ENCODE peak calls at places on chromosomes 13 and 19, in ten cellular contexts. One of them, this sample, is unnamed.

GRCh38 chr19:22622901-22623840 is 11.0 kb upstream of the ZNF492 start:
- DNase-seq in Peyer's patch: no peak
- DNase-seq in CD4-positive, alpha-beta T cell: no peak
- DNase-seq in HCT116: no peak
- DNase-seq in CD4-positive, CD25-positive, alpha-beta regulatory T cell: no peak
- DNase-seq in left lung: no peak
- DNase-seq in CD8-positive, alpha-beta memory T cell: no peak
- DNase-seq in uterus: peak; percentile 44
- DNase-seq in vagina: no peak
- DNase-seq in aorta: peak; percentile 62
- DNase-seq in this sample: peak; percentile 13

GRCh38 chr19:3075605-3076431 is 13.5 kb upstream of the TLE5 start:
- DNase-seq in CD4-positive, alpha-beta T cell: peak; percentile 78
- DNase-seq in vagina: no peak
- DNase-seq in CD4-positive, CD25-positive, alpha-beta regulatory T cell: peak; percentile 73
- DNase-seq in aorta: no peak
- DNase-seq in uterus: peak; percentile 65
- DNase-seq in left lung: peak; percentile 63
- DNase-seq in Peyer's patch: peak; percentile 62
- DNase-seq in HCT116: no peak
- DNase-seq in CD8-positive, alpha-beta memory T cell: peak; percentile 81
- DNase-seq in this sample: peak; percentile 37

GRCh38 chr19:5222821-5223321 is 117.7 kb downstream of the PTPRS start:
- DNase-seq in CD4-positive, alpha-beta T cell: no peak
- DNase-seq in vagina: no peak
- DNase-seq in Peyer's patch: no peak
- DNase-seq in HCT116: no peak
- DNase-seq in uterus: no peak
- DNase-seq in aorta: no peak
- DNase-seq in CD8-positive, alpha-beta memory T cell: no peak
- DNase-seq in CD4-positive, CD25-positive, alpha-beta regulatory T cell: no peak
- DNase-seq in left lung: no peak
- DNase-seq in this sample: no peak

GRCh38 chr19:33404916-33405315 is 31.4 kb downstream of the CEBPG start:
- DNase-seq in CD8-positive, alpha-beta memory T cell: peak; percentile 19
- DNase-seq in Peyer's patch: no peak
- DNase-seq in aorta: peak; percentile 43
- DNase-seq in left lung: peak; percentile 22
- DNase-seq in HCT116: no peak
- DNase-seq in uterus: no peak
- DNase-seq in CD4-positive, alpha-beta T cell: no peak
- DNase-seq in vagina: no peak
- DNase-seq in CD4-positive, CD25-positive, alpha-beta regulatory T cell: no peak
- DNase-seq in this sample: no peak

GRCh38 chr13:26058704-26059103 is 6.9 kb upstream of the SHISA2 start:
- DNase-seq in CD8-positive, alpha-beta memory T cell: no peak
- DNase-seq in Peyer's patch: no peak
- DNase-seq in left lung: no peak
- DNase-seq in aorta: no peak
- DNase-seq in CD4-positive, alpha-beta T cell: no peak
- DNase-seq in uterus: no peak
- DNase-seq in CD4-positive, CD25-positive, alpha-beta regulatory T cell: no peak
- DNase-seq in vagina: peak; percentile 31
- DNase-seq in HCT116: no peak
- DNase-seq in this sample: no peak

GRCh38 chr19:50418186-50419021 is at the start of gene SPIB:
- DNase-seq in CD4-positive, CD25-positive, alpha-beta regulatory T cell: no peak
- DNase-seq in CD8-positive, alpha-beta memory T cell: no peak
- DNase-seq in aorta: no peak
- DNase-seq in left lung: no peak
- DNase-seq in vagina: no peak
- DNase-seq in Peyer's patch: peak; percentile 78
- DNase-seq in uterus: no peak
- DNase-seq in CD4-positive, alpha-beta T cell: no peak
- DNase-seq in HCT116: no peak
- DNase-seq in this sample: no peak

GRCh38 chr13:24684600-24684998 is 4.4 kb downstream of the ATP12A start:
- DNase-seq in CD8-positive, alpha-beta memory T cell: peak; percentile 55
- DNase-seq in CD4-positive, alpha-beta T cell: no peak
- DNase-seq in Peyer's patch: no peak
- DNase-seq in aorta: no peak
- DNase-seq in vagina: no peak
- DNase-seq in left lung: no peak
- DNase-seq in CD4-positive, CD25-positive, alpha-beta regulatory T cell: no peak
- DNase-seq in HCT116: no peak
- DNase-seq in uterus: no peak
- DNase-seq in this sample: no peak

GRCh38 chr19:41226053-41226873 is 7.2 kb downstream of the AXL start:
- DNase-seq in uterus: peak; percentile 87
- DNase-seq in HCT116: peak; percentile 72
- DNase-seq in left lung: peak; percentile 59
- DNase-seq in vagina: no peak
- DNase-seq in aorta: peak; percentile 83
- DNase-seq in Peyer's patch: peak; percentile 22
- DNase-seq in CD4-positive, CD25-positive, alpha-beta regulatory T cell: peak; percentile 21
- DNase-seq in CD4-positive, alpha-beta T cell: no peak
- DNase-seq in CD8-positive, alpha-beta memory T cell: no peak
- DNase-seq in this sample: no peak

DNA sequence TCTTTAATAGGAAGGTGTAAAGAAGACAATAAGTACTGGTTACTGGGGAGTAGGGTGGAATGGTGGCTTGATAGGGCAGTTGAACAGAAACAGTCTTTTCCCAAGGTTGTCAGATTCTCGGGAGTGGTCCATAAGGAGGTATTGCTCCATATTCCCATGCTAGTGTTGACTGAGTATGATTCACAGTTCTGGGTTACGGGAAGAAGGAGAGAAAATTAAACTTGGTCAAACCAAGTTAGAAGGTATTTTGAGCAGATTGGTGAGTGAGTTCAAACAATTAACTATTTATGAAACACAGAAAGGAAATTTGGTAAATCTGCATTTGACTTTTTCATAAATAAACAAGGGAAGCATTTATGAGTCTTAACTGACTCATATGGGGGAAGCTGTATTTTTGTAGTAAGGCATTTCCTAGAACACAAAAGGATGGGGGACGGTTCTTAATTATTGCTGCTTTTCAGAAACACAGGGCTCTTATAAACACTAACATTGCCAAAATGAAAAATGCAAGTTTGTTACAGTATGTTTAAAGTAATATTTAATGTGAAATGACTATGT is 2419.4 kb downstream of the PCDH9 start:
- DNase-seq in aorta: no peak
- DNase-seq in Peyer's patch: no peak
- DNase-seq in vagina: no peak
- DNase-seq in uterus: no peak
- DNase-seq in CD8-positive, alpha-beta memory T cell: no peak
- DNase-seq in HCT116: no peak
- DNase-seq in CD4-positive, alpha-beta T cell: no peak
- DNase-seq in left lung: no peak
- DNase-seq in CD4-positive, CD25-positive, alpha-beta regulatory T cell: no peak
- DNase-seq in this sample: no peak
- H3K27ac ChIP-seq in aorta: no peak overlapping the region
- H3K27ac ChIP-seq in Peyer's patch: no peak overlapping the region
- H3K27ac ChIP-seq in vagina: no peak overlapping the region
- H3K27ac ChIP-seq in uterus: no peak overlapping the region
- H3K27ac ChIP-seq in CD8-positive, alpha-beta memory T cell: no peak overlapping the region
- H3K27ac ChIP-seq in HCT116: no peak overlapping the region
- H3K27ac ChIP-seq in CD4-positive, alpha-beta T cell: no peak overlapping the region
- H3K27ac ChIP-seq in left lung: no peak overlapping the region
- H3K27ac ChIP-seq in CD4-positive, CD25-positive, alpha-beta regulatory T cell: no peak overlapping the region
- H3K27ac ChIP-seq in this sample: no peak overlapping the region

DNA sequence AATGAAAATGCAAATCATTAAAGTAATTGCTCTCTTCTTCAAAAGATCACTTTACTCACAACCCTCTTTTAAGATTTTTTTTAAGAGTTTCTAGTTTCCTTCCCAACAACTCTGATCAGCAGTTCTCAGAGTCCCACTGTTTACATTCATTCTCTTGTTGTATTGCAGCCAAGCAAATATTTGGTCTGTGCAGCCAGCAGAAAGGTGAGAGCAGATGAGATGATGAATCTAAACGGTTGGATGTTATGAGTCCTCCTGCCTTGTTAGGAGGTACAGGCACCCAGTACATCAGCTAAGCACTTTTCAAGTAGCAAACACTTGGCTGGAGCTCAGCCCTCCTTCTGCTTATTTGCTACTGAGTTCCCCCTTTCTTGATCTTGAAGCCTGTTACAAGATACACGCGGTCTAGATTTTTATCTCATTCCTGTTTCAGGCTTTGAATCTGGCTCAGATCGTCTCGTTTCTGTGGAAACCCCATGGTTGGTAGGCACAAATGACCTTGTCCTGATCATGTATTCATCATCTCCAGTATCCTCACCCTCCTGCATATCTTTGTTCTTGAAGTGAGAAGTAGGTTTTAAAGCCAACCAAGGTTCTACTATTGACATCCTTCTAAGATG is 300.7 kb downstream of the DCT start:
- DNase-seq in CD4-positive, CD25-positive, alpha-beta regulatory T cell: no peak
- DNase-seq in Peyer's patch: no peak
- DNase-seq in CD4-positive, alpha-beta T cell: no peak
- DNase-seq in aorta: no peak
- DNase-seq in uterus: no peak
- DNase-seq in CD8-positive, alpha-beta memory T cell: no peak
- DNase-seq in HCT116: no peak
- DNase-seq in left lung: no peak
- DNase-seq in vagina: no peak
- DNase-seq in this sample: no peak
- H3K27ac ChIP-seq in CD4-positive, CD25-positive, alpha-beta regulatory T cell: no peak overlapping the region
- H3K27ac ChIP-seq in Peyer's patch: no peak overlapping the region
- H3K27ac ChIP-seq in CD4-positive, alpha-beta T cell: no peak overlapping the region
- H3K27ac ChIP-seq in aorta: no peak overlapping the region
- H3K27ac ChIP-seq in uterus: no peak overlapping the region
- H3K27ac ChIP-seq in CD8-positive, alpha-beta memory T cell: no peak overlapping the region
- H3K27ac ChIP-seq in HCT116: no peak overlapping the region
- H3K27ac ChIP-seq in left lung: no peak overlapping the region
- H3K27ac ChIP-seq in vagina: no peak overlapping the region
- H3K27ac ChIP-seq in this sample: no peak overlapping the region

DNA sequence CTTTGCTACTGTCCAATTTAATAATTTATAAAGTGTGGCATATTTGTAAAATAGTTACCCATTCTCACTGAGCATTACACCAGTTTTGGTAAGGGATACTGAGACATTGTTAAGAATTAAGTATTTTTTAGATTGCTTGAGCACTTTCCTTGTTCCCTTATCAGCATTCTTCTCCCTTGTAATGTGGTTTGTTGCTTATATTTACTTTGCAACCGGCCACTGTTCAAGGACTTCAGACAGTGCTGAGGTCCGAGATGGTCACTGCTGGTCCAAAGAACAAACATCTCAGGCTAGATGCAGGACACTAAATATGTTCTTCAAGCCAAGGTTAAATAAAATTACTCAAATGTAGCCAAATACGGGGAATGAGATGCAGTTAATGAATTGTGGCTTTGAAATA is 161.4 kb downstream of the TM9SF2 start:
- DNase-seq in vagina: no peak
- DNase-seq in left lung: no peak
- DNase-seq in Peyer's patch: no peak
- DNase-seq in uterus: no peak
- DNase-seq in CD4-positive, alpha-beta T cell: no peak
- DNase-seq in HCT116: no peak
- DNase-seq in aorta: no peak
- DNase-seq in CD8-positive, alpha-beta memory T cell: no peak
- DNase-seq in CD4-positive, CD25-positive, alpha-beta regulatory T cell: no peak
- DNase-seq in this sample: no peak
- H3K27ac ChIP-seq in vagina: no peak overlapping the region
- H3K27ac ChIP-seq in left lung: no peak overlapping the region
- H3K27ac ChIP-seq in Peyer's patch: no peak overlapping the region
- H3K27ac ChIP-seq in uterus: no peak overlapping the region
- H3K27ac ChIP-seq in CD4-positive, alpha-beta T cell: no peak overlapping the region
- H3K27ac ChIP-seq in HCT116: no peak overlapping the region
- H3K27ac ChIP-seq in aorta: no peak overlapping the region
- H3K27ac ChIP-seq in CD8-positive, alpha-beta memory T cell: no peak overlapping the region
- H3K27ac ChIP-seq in CD4-positive, CD25-positive, alpha-beta regulatory T cell: no peak overlapping the region
- H3K27ac ChIP-seq in this sample: no peak overlapping the region

GRCh38 chr19:2046046-2046907 is 4.8 kb downstream of the MKNK2 start:
- DNase-seq in left lung: no peak
- DNase-seq in CD8-positive, alpha-beta memory T cell: no peak
- DNase-seq in CD4-positive, CD25-positive, alpha-beta regulatory T cell: no peak
- DNase-seq in Peyer's patch: no peak
- DNase-seq in HCT116: no peak
- DNase-seq in uterus: no peak
- DNase-seq in CD4-positive, alpha-beta T cell: no peak
- DNase-seq in vagina: peak; percentile 89
- DNase-seq in aorta: peak; percentile 44
- DNase-seq in this sample: no peak

GRCh38 chr19:2043269-2043641 is 7.8 kb downstream of the MKNK2 start:
- DNase-seq in vagina: peak; percentile 95
- DNase-seq in uterus: peak; percentile 23
- DNase-seq in aorta: peak; percentile 53
- DNase-seq in HCT116: no peak
- DNase-seq in CD4-positive, alpha-beta T cell: no peak
- DNase-seq in Peyer's patch: no peak
- DNase-seq in CD8-positive, alpha-beta memory T cell: no peak
- DNase-seq in CD4-positive, CD25-positive, alpha-beta regulatory T cell: no peak
- DNase-seq in left lung: no peak
- DNase-seq in this sample: no peak

GRCh38 chr19:2043864-2044708 is 7.0 kb downstream of the MKNK2 start:
- DNase-seq in CD8-positive, alpha-beta memory T cell: no peak
- DNase-seq in HCT116: no peak
- DNase-seq in Peyer's patch: no peak
- DNase-seq in uterus: peak; percentile 21
- DNase-seq in CD4-positive, alpha-beta T cell: no peak
- DNase-seq in left lung: no peak
- DNase-seq in CD4-positive, CD25-positive, alpha-beta regulatory T cell: no peak
- DNase-seq in vagina: peak; percentile 84
- DNase-seq in aorta: peak; percentile 50
- DNase-seq in this sample: no peak

GRCh38 chr19:2045501-2046045 is 5.5 kb downstream of the MKNK2 start:
- DNase-seq in CD8-positive, alpha-beta memory T cell: no peak
- DNase-seq in Peyer's patch: no peak
- DNase-seq in vagina: peak; percentile 82
- DNase-seq in left lung: no peak
- DNase-seq in uterus: no peak
- DNase-seq in CD4-positive, alpha-beta T cell: no peak
- DNase-seq in CD4-positive, CD25-positive, alpha-beta regulatory T cell: no peak
- DNase-seq in HCT116: no peak
- DNase-seq in aorta: peak; percentile 53
- DNase-seq in this sample: no peak

DNA sequence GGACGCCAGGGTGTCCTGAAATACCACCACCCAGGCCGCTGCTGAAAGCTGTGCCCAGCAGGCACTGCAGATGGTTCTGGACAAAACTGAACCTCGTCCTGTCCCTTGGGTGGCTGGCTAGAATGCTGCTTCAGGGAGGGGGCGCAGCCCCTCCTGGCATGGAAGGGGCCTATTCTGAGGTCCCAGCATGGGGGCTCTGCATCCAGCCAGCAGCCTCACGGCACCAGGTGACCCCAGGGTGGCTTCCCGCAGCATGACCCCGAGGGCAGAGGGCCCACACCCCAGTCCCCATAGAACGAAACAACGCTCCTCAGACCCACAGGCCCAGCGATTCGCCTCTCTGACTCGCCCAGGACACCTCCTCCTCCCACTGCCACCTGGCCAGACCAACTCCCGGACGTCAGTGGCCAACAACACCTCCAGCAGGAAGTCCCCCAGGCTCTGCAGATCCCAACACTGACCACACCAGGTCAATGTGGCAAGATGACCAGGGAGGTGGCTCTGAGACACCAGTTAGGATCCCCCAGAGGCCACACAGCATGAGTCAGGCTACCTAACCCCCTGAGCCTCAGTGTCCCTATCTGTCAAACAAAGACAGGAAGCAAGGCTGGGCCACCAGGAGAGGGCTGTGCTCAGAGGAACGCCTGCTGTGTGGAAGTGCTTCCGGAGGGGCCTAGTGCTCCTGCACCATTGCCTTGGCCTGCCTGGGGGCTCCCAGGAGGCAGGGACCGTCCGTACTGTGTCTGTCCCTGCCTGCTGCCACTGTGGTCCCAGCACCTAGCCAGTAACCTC is 6.1 kb downstream of the MKNK2 start:
- DNase-seq in left lung: no peak
- DNase-seq in CD8-positive, alpha-beta memory T cell: no peak
- DNase-seq in CD4-positive, CD25-positive, alpha-beta regulatory T cell: no peak
- DNase-seq in vagina: peak; percentile 96
- DNase-seq in aorta: peak; percentile 45
- DNase-seq in HCT116: no peak
- DNase-seq in CD4-positive, alpha-beta T cell: no peak
- DNase-seq in uterus: peak; percentile 16
- DNase-seq in Peyer's patch: no peak
- DNase-seq in this sample: no peak
- H3K27ac ChIP-seq in left lung: peak overlapping the region; percentile 7
- H3K27ac ChIP-seq in CD8-positive, alpha-beta memory T cell: no peak overlapping the region
- H3K27ac ChIP-seq in CD4-positive, CD25-positive, alpha-beta regulatory T cell: peak overlapping the region; percentile 99
- H3K27ac ChIP-seq in vagina: peak overlapping the region; percentile 100
- H3K27ac ChIP-seq in aorta: no peak overlapping the region
- H3K27ac ChIP-seq in HCT116: peak overlapping the region; percentile 32
- H3K27ac ChIP-seq in CD4-positive, alpha-beta T cell: peak overlapping the region; percentile 53
- H3K27ac ChIP-seq in uterus: peak overlapping the region; percentile 100
- H3K27ac ChIP-seq in Peyer's patch: peak overlapping the region; percentile 54
- H3K27ac ChIP-seq in this sample: peak overlapping the region; percentile 30